ENCODE peak calls at places on chromosome 13, in seven cellular contexts. C, T, Y, N, P, S and A are unnamed samples.

GRCh38 chr13:84126671-84127171 is 244.4 kb upstream of the SLITRK1 start:
- DNase-seq in T (no peak), N (no peak), C (no peak), Y (no peak), P (no peak), S (no peak), A (no peak)

GRCh38 chr13:61684976-61685682 is 269.5 kb upstream of the PCDH20 start:
- DNase-seq in P (no peak), Y (no peak), S (no peak), C (no peak), T (no peak), N (no peak), A (no peak)

GRCh38 chr13:46165485-46166220 is 16.3 kb downstream of the LCP1 start:
- DNase-seq in C (no peak), P (no peak), S (no peak), N (no peak), T (no peak), Y (no peak), A (peak)

GRCh38 chr13:63605403-63605802 is 2189.8 kb upstream of the PCDH20 start:
- DNase-seq in C (no peak), T (no peak), S (no peak), N (no peak), Y (no peak), P (no peak), A (no peak)

GRCh38 chr13:80196756-80197155 is 144.2 kb downstream of the SPRY2 start:
- DNase-seq in Y (no peak), P (peak), N (no peak), S (no peak), T (no peak), C (no peak), A (no peak)

GRCh38 chr13:41492432-41493267 is 35.3 kb downstream of the RGCC start:
- DNase-seq in P (no peak), T (no peak), S (no peak), N (no peak), Y (no peak), C (no peak), A (no peak)

GRCh38 chr13:105638446-105638845 is 897.0 kb downstream of the EFNB2 start:
- DNase-seq in P (no peak), S (no peak), C (no peak), Y (no peak), T (no peak), N (no peak), A (no peak)

GRCh38 chr13:43058318-43058674 is 34.9 kb downstream of the DNAJC15 start:
- DNase-seq in T (no peak), C (peak), P (peak), Y (peak), S (no peak), N (no peak), A (peak)

GRCh38 chr13:100542546-100543156 is 45.9 kb downstream of the GGACT start:
- DNase-seq in Y (peak), P (peak), N (no peak), T (no peak), C (no peak), S (no peak), A (peak)

GRCh38 chr13:25065974-25066770 is 29.8 kb upstream of the PABPC3 start:
- DNase-seq in Y (no peak), C (no peak), S (no peak), T (no peak), N (no peak), P (no peak), A (no peak)

GRCh38 chr13:78398743-78399410 is 204.5 kb downstream of the POU4F1 start:
- DNase-seq in Y (no peak), C (no peak), S (no peak), N (no peak), T (no peak), P (no peak), A (no peak)

GRCh38 chr13:52739468-52740071 is at the start of gene CNMD:
- DNase-seq in N (no peak), C (no peak), T (no peak), P (no peak), Y (no peak), S (no peak), A (no peak)

GRCh38 chr13:27137759-27138158 is 33.9 kb downstream of the USP12 start:
- DNase-seq in S (no peak), Y (no peak), P (no peak), T (no peak), C (no peak), N (peak), A (no peak)

GRCh38 chr13:52845334-52845761 is 3.1 kb downstream of the PCDH8 start:
- DNase-seq in S (no peak), P (no peak), N (no peak), T (no peak), C (no peak), Y (no peak), A (no peak)

GRCh38 chr13:89982406-89983085 is 1364.9 kb upstream of the MIR17HG start:
- DNase-seq in S (no peak), Y (no peak), T (no peak), N (no peak), P (peak), C (no peak), A (peak)

GRCh38 chr13:29767006-29767405 is 83.4 kb downstream of the UBL3 start:
- DNase-seq in T (no peak), Y (no peak), N (no peak), P (no peak), C (no peak), S (no peak), A (no peak)

GRCh38 chr13:39886336-39886735 is 230.9 kb downstream of the COG6 start:
- DNase-seq in C (no peak), Y (no peak), T (no peak), S (no peak), N (no peak), P (no peak), A (no peak)

GRCh38 chr13:72023895-72024294 is 156.9 kb upstream of the DACH1 start:
- DNase-seq in T (no peak), Y (no peak), C (no peak), N (no peak), S (no peak), P (no peak), A (no peak)

GRCh38 chr13:33742321-33742720 is 75.6 kb upstream of the RFC3 start:
- DNase-seq in Y (no peak), C (no peak), T (no peak), N (no peak), P (no peak), S (no peak), A (no peak)

GRCh38 chr13:31588331-31588730 is 151.0 kb upstream of the RXFP2 start:
- DNase-seq in T (no peak), P (no peak), C (no peak), S (no peak), Y (no peak), N (no peak), A (no peak)

GRCh38 chr13:93775507-93776108 is 549.0 kb downstream of the GPC6 start:
- DNase-seq in N (no peak), Y (peak), P (peak), S (no peak), T (no peak), C (no peak), A (peak)

GRCh38 chr13:31891472-31891871 is 140.1 kb upstream of the FRY start:
- DNase-seq in T (no peak), C (no peak), S (no peak), P (no peak), N (no peak), Y (no peak), A (no peak)

GRCh38 chr13:110525328-110526319 is 35.9 kb downstream of the RAB20 start:
- DNase-seq in T (no peak), P (no peak), S (peak), Y (no peak), N (no peak), C (no peak), A (no peak)

GRCh38 chr13:29513002-29513980 is 82.2 kb downstream of the SLC7A1 start:
- DNase-seq in T (no peak), N (no peak), P (no peak), Y (peak), C (no peak), S (peak), A (no peak)

GRCh38 chr13:101575591-101575990 is 123.1 kb downstream of the ITGBL1 start:
- DNase-seq in C (no peak), Y (no peak), T (no peak), N (no peak), S (no peak), P (no peak), A (no peak)

GRCh38 chr13:45921337-45921736 is 69.8 kb upstream of the SIAH3 start:
- DNase-seq in N (no peak), C (no peak), S (no peak), Y (no peak), P (no peak), T (no peak), A (no peak)

GRCh38 chr13:37806666-37807065 is 62.9 kb downstream of the TRPC4 start:
- DNase-seq in P (no peak), N (no peak), T (no peak), S (no peak), C (no peak), Y (no peak), A (no peak)

GRCh38 chr13:23289917-23290357 is 109.2 kb downstream of the SGCG start:
- DNase-seq in Y (peak), S (no peak), T (no peak), P (peak), C (peak), N (no peak), A (peak)

GRCh38 chr13:35917252-35917941 is 213.8 kb downstream of the DCLK1 start:
- DNase-seq in C (no peak), Y (no peak), N (no peak), S (no peak), T (no peak), P (no peak), A (peak)

GRCh38 chr13:35916186-35916585 is 215.0 kb downstream of the DCLK1 start:
- DNase-seq in C (no peak), Y (no peak), T (no peak), P (no peak), N (no peak), S (no peak), A (no peak)

GRCh38 chr13:35914662-35915061 is 216.5 kb downstream of the DCLK1 start:
- DNase-seq in N (no peak), C (no peak), P (no peak), T (no peak), S (no peak), Y (no peak), A (no peak)

GRCh38 chr13:35920816-35921215 is 210.4 kb downstream of the DCLK1 start:
- DNase-seq in N (no peak), Y (no peak), T (no peak), P (no peak), C (no peak), S (no peak), A (no peak)

DNA sequence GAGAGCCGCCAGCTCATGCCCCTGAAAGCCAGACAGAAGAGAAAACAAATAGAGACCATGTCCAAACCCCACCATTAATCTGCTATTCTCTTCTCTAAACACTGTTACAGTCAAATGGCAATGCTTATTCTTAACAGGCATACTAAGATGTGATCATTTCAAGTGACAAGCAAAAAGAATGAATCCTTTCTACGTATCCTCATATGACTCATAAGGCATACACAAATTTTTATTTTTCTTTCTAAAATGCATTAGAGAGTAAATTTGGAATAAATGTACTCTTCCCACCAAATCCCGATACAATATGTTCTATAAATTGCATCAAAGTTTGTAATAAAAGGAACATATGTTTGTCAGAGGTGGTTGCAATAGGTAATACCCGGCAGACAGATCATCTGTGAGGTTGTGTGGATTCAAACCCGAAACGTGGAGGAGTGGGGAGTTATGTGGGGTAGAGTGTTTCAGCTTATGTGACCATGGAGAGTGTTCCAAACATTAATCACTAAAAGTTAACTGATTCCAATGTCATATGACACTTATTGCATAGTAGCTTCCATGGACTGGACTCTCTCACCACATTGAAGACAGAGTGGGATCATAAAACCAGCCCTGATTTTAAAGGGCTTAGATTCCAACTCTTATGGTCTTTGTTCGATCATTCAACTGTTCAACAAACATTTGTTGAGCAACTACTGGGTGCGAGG is 213.1 kb downstream of the DCLK1 start:
- DNase-seq in P (no peak), N (no peak), C (no peak), T (no peak), S (no peak), Y (no peak), A (no peak)
- H3K4me3 ChIP-seq in P (no peak), N (no peak), C (no peak), T (peak), S (no peak), Y (no peak), A (no peak)

DNA sequence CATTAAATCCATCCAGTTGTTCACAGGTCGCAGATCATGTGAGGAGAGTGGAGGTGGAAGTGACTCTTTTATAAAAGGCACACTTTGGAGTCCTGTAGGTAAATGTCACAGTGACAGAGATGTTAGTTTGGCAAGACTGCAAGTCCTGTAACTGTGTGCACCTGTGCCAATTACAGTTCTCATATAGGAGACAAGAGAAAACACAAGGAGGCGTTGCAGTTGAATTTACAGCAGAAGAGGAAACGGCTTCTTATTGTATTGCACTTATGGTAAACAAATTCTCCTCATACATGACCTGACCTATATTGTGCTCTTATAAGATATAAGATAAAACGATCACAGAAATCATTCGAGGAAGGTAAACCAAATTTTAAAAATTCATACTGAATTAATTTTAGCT is 732.8 kb upstream of the SLC10A2 start:
- DNase-seq in N (no peak), T (no peak), C (no peak), Y (no peak), P (no peak), S (no peak), A (no peak)
- TF ChIP-seq CTCF in N (no peak), T (no peak), C (no peak), Y (no peak), P (no peak), S (no peak), A (no peak)

GRCh38 chr13:20126460-20127262 is 34.2 kb downstream of the GJA3 start:
- DNase-seq in Y (no peak), P (no peak), C (no peak), T (no peak), N (no peak), S (no peak), A (no peak)
- H3K4me3 ChIP-seq in Y (no peak), P (no peak), C (no peak), T (no peak), N (no peak), S (no peak), A (no peak)

GRCh38 chr13:66994097-66994496 is 236.0 kb downstream of the PCDH9 start:
- DNase-seq in N (peak), P (peak), S (peak), C (no peak), T (peak), Y (peak), A (peak)
- TF ChIP-seq CTCF in N (peak), P (peak), S (peak), C (peak), T (peak), Y (peak), A (peak)

GRCh38 chr13:18951412-18951811 is 230.2 kb downstream of the TUBA3C start:
- DNase-seq in Y (no peak), C (no peak), S (peak), N (no peak), P (no peak), T (no peak), A (no peak)
- H3K4me3 ChIP-seq in Y (no peak), C (no peak), S (no peak), N (no peak), P (no peak), T (no peak), A (no peak)

GRCh38 chr13:98483636-98484288 is 93.1 kb downstream of the STK24 start:
- DNase-seq in S (no peak), C (no peak), P (no peak), T (no peak), N (no peak), Y (no peak), A (no peak)

GRCh38 chr13:98484289-98485219 is 92.4 kb downstream of the STK24 start:
- DNase-seq in T (peak), Y (peak), P (peak), S (peak), N (peak), C (peak), A (peak)

GRCh38 chr13:98481511-98481951 is 95.4 kb downstream of the STK24 start:
- DNase-seq in S (no peak), T (no peak), Y (no peak), P (no peak), C (no peak), N (no peak), A (no peak)

GRCh38 chr13:98480915-98481510 is 95.9 kb downstream of the STK24 start:
- DNase-seq in N (no peak), P (no peak), C (no peak), T (no peak), S (no peak), Y (peak), A (no peak)

GRCh38 chr13:98482476-98483444 is 94.1 kb downstream of the STK24 start:
- DNase-seq in C (no peak), S (peak), N (peak), Y (peak), T (peak), P (peak), A (peak)
- TF ChIP-seq CTCF in C (peak), S (no peak), N (peak), Y (no peak), T (no peak), P (peak), A (peak)

GRCh38 chr13:112692104-112692503 is 2.3 kb downstream of the ATP11A start:
- DNase-seq in Y (no peak), C (no peak), N (no peak), S (no peak), P (no peak), T (peak), A (no peak)
- H3K4me3 ChIP-seq in Y (no peak), C (no peak), N (peak), S (peak), P (no peak), T (no peak), A (no peak)

GRCh38 chr13:91045351-91046034 is 302.0 kb upstream of the MIR17HG start:
- DNase-seq in C (no peak), T (no peak), N (no peak), P (peak), Y (no peak), S (no peak), A (peak)
- TF ChIP-seq CTCF in C (no peak), T (no peak), N (no peak), P (peak), Y (no peak), S (peak), A (peak)